ENCODE peak calls at places on chromosome 18, in seven cellular contexts. C, K, E, G, W, U and P are unnamed samples.

GRCh38 chr18:61842146-61842545 is 50.7 kb downstream of the RNF152 start:
- DNase-seq in C (no peak), K (no peak), E (no peak), G (no peak), W (no peak), U (no peak), P (peak; percentile 2)

GRCh38 chr18:78857252-78858150 is 122.1 kb upstream of the SALL3 start:
- DNase-seq in C (no peak), K (no peak), E (no peak), G (no peak), W (no peak), U (no peak), P (no peak)

GRCh38 chr18:23353459-23353858 is 99.6 kb upstream of the RIOK3 start:
- DNase-seq in C (no peak), K (no peak), E (no peak), G (no peak), W (no peak), U (no peak), P (peak; percentile 75)

GRCh38 chr18:43919565-43919964 is 642.3 kb upstream of the SYT4 start:
- DNase-seq in C (no peak), K (no peak), E (no peak), G (no peak), W (no peak), U (no peak), P (peak; percentile 9)

GRCh38 chr18:68219867-68220266 is 495.0 kb downstream of the TMX3 start:
- DNase-seq in C (no peak), K (no peak), E (no peak), G (peak; percentile 78), W (no peak), U (no peak), P (peak; percentile 7)

GRCh38 chr18:23542471-23542870 is 39.2 kb downstream of the RMC1 start:
- DNase-seq in C (no peak), K (no peak), E (no peak), G (no peak), W (no peak), U (no peak), P (no peak)

GRCh38 chr18:24731981-24732380 is 271.5 kb downstream of the HRH4 start:
- DNase-seq in C (no peak), K (no peak), E (no peak), G (no peak), W (no peak), U (no peak), P (no peak)

GRCh38 chr18:79275461-79275860 is 120.3 kb upstream of the NFATC1 start:
- DNase-seq in C (no peak), K (no peak), E (no peak), G (no peak), W (no peak), U (no peak), P (no peak)

GRCh38 chr18:20966795-20967194 is 144.8 kb downstream of the ROCK1 start:
- DNase-seq in C (no peak), K (no peak), E (no peak), G (no peak), W (no peak), U (no peak), P (no peak)

GRCh38 chr18:13035249-13035914 is 44.2 kb downstream of the CEP192 start:
- DNase-seq in C (no peak), K (no peak), E (no peak), G (no peak), W (no peak), U (no peak), P (no peak)

GRCh38 chr18:69866250-69866649 is 81.4 kb downstream of the CD226 start:
- DNase-seq in C (no peak), K (no peak), E (no peak), G (no peak), W (no peak), U (no peak), P (no peak)

GRCh38 chr18:79912409-79912991 is 39.0 kb downstream of the SLC66A2 start:
- DNase-seq in C (no peak), K (peak; percentile 37), E (no peak), G (no peak), W (no peak), U (peak; percentile 74), P (peak; percentile 51)

GRCh38 chr18:74795766-74796165 is 198.1 kb downstream of the ZNF407 start:
- DNase-seq in C (no peak), K (no peak), E (no peak), G (no peak), W (no peak), U (no peak), P (no peak)

GRCh38 chr18:45521151-45521550 is 94.1 kb upstream of the SLC14A2 start:
- DNase-seq in C (no peak), K (no peak), E (no peak), G (peak; percentile 61), W (no peak), U (no peak), P (peak; percentile 34)

GRCh38 chr18:111292-112014 is 46.9 kb upstream of the USP14 start:
- DNase-seq in C (peak; percentile 73), K (peak; percentile 77), E (no peak), G (no peak), W (peak; percentile 86), U (peak; percentile 81), P (no peak)

GRCh38 chr18:1050012-1050657 is 145.5 kb downstream of the ADCYAP1 start:
- DNase-seq in C (no peak), K (no peak), E (no peak), G (no peak), W (no peak), U (no peak), P (no peak)

GRCh38 chr18:2536493-2536892 is 34.8 kb downstream of the METTL4 start:
- DNase-seq in C (no peak), K (no peak), E (no peak), G (no peak), W (no peak), U (no peak), P (peak; percentile 86)

GRCh38 chr18:51278045-51278649 is 80.7 kb upstream of the MEX3C start:
- DNase-seq in C (peak; percentile 48), K (no peak), E (no peak), G (no peak), W (peak; percentile 30), U (no peak), P (no peak)

GRCh38 chr18:80246656-80247402 is 485 bp downstream of the PARD6G start:
- DNase-seq in C (peak; percentile 6), K (no peak), E (peak; percentile 57), G (no peak), W (peak; percentile 35), U (peak; percentile 16), P (no peak)

DNA sequence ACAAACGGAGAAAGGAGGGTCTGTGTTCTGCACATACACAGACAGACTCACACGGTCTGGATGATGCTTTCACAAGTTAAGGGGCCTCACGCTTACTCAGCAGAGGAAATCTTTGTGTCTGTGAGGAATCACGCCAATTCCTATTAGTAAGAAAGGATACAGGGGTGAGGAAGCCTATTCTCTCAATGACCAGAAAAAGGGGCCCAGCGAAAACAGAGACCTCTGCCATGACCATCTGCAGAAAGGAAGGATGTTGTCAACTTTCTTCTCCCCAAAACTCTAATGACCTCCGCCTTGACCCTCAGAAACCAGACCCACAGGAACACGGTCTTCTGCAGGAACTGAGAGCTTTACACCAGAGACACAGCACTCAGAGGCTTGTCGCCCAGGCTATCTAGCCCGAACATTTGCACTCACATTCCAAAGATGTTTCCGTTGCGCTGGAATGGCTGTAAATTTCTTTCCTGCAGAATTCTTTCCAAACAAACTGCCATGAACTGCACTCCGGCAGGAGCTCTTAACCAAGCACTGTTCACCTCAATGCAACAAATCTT is 186.3 kb downstream of the TCF4 start:
- DNase-seq in C (no peak), K (no peak), E (no peak), G (no peak), W (no peak), U (no peak), P (peak; percentile 72)
- H3K4me3 ChIP-seq in C (no peak overlapping the region), K (peak overlapping the region; percentile 36), E (peak overlapping the region; percentile 38), G (peak overlapping the region; percentile 43), W (no peak overlapping the region), U (no peak overlapping the region), P (peak overlapping the region; percentile 32)

DNA sequence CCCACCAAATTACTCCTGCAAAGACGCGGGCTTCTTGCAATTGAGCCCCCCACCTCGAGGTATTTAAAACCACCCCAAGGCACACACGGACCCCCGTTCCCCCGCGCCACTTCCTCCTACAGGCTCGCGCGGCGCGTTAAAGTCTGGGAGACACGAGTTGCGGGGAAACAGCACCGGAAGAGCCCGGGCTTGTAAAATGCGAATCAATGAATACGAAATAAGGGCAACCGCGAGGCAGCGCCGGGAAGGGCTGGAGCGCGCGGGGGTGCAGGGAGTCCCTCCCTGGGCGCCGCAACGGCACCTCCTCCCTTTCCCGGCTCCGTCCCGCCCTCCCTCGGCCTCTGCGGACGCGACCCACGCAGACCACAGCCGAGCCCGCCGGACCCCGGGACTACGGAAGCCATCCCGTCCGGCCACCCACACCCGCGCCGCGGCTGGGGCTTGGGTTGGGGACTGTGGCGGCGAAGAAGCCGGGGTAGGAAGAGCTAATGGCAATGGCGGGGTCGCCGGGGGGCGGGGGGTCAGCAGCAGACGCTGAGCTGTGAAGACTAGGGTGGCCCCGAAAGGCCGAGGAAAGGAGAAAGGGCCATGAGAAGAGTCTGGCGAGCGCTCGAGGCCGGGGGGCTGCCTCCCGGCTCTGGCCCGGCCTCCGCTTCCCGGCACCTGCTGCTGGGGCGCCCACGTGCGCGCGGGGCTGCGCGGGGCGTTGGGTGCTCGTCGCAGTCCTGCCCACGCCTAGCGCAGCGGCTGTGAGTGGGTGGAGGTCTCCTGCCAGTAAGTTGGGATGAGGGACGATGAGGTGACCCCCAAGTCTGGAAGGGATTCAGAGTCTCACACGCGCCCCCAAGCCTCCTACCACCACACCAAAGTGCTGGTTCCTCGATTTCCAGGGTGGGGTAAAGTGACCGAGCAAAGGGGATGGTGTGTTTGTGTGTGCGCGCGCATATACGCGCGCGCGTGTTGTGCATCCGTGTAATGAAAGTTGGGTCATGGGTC is 1.2 kb upstream of the NETO1 start:
- DNase-seq in C (no peak), K (no peak), E (no peak), G (no peak), W (no peak), U (no peak), P (no peak)
- H3K4me3 ChIP-seq in C (no peak overlapping the region), K (peak overlapping the region; percentile 30), E (peak overlapping the region; percentile 45), G (peak overlapping the region; percentile 33), W (no peak overlapping the region), U (no peak overlapping the region), P (peak overlapping the region; percentile 46)

GRCh38 chr18:63148449-63149199 is 170.9 kb downstream of the BCL2 start:
- DNase-seq in C (no peak), K (no peak), E (peak; percentile 72), G (peak; percentile 4), W (no peak), U (no peak), P (peak; percentile 30)
- H3K4me3 ChIP-seq in C (no peak overlapping the region), K (no peak overlapping the region), E (no peak overlapping the region), G (no peak overlapping the region), W (no peak overlapping the region), U (no peak overlapping the region), P (no peak overlapping the region)

DNA sequence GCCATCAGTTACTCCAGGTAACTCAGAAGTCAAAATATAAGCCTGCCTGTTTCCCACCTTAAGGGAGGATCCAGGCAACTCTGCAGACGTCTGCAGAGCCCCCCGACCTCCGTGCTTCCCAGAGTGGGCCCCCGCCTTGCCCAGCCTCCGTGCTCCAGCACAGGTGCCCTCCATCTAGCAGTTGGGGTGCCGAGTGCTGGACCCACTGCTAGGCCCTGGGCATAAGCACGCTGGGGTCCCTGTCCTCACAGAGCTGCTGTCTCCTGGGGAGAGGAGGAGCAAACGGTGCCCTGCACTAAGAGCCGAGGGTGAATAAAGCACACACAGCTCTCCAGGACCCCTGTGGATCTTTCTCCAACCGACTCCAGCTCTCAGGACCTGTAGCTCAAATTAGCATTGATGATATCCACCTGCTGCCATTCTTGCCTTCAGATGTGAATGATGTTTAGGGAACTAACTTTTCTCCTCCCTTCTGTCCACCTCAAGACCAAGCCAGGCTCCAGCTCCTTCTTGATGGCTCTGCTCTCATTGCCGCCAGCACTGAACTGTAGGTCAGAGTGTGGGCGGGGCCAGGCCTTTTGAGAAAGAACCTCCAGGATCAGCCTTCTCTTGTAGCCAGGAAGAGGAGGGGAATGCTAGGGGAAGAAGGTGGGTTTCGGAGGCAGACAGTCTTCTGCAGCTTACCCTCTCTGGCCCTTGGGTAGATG is 121.2 kb downstream of the SMAD7 start:
- DNase-seq in C (no peak), K (peak; percentile 51), E (peak; percentile 72), G (no peak), W (peak; percentile 27), U (no peak), P (no peak)
- H3K4me3 ChIP-seq in C (no peak overlapping the region), K (no peak overlapping the region), E (no peak overlapping the region), G (no peak overlapping the region), W (no peak overlapping the region), U (no peak overlapping the region), P (no peak overlapping the region)